ENCODE peak calls at places on chromosomes 3 and 15, in seven cellular contexts. P is transverse colon, H is esophagus muscularis mucosa, X is stomach, Q is breast epithelium, E is HCT116, J is spleen. A is an unnamed sample. For H3K4me1, the result is how much of the 10 kb centered on the place peaks cover.

GRCh38 chr15:70659662-70660061 is 103.7 kb downstream of the UACA start:
- DNase-seq in P (no peak), H (no peak), X (no peak), Q (no peak), E (no peak), J (no peak), A (no peak)

GRCh38 chr3:55587476-55587875 is 100.4 kb upstream of the WNT5A start:
- DNase-seq in P (no peak), H (no peak), X (no peak), Q (no peak), E (no peak), J (no peak), A (no peak)

GRCh38 chr3:194395767-194396527 is 3.1 kb downstream of the GP5 start:
- DNase-seq in P (peak), H (no peak), X (no peak), Q (no peak), E (no peak), J (peak), A (no peak)

GRCh38 chr3:170809021-170809974 is 60.7 kb downstream of the RPL22L1 start:
- DNase-seq in P (peak), H (no peak), X (no peak), Q (peak), E (peak), J (no peak), A (peak)

GRCh38 chr15:34721802-34722795 is 32.7 kb downstream of the GJD2 start:
- DNase-seq in P (no peak), H (no peak), X (no peak), Q (no peak), E (peak), J (peak), A (no peak)

GRCh38 chr3:27659279-27660021 is 62.7 kb downstream of the EOMES start:
- DNase-seq in P (peak), H (no peak), X (peak), Q (peak), E (peak), J (no peak), A (peak)

GRCh38 chr15:68650901-68651709 is 72.3 kb downstream of the CORO2B start:
- DNase-seq in P (peak), H (no peak), X (peak), Q (no peak), E (peak), J (peak), A (no peak)

GRCh38 chr3:43879166-43879565 is 188.4 kb downstream of the ABHD5 start:
- DNase-seq in P (no peak), H (no peak), X (peak), Q (no peak), E (peak), J (no peak), A (no peak)

GRCh38 chr3:58630081-58630709 is 36.4 kb downstream of the FAM3D start:
- DNase-seq in P (peak), H (no peak), X (peak), Q (peak), E (peak), J (no peak), A (peak)

GRCh38 chr3:24373198-24373959 is 121.3 kb downstream of the THRB start:
- DNase-seq in P (no peak), H (no peak), X (peak), Q (peak), E (no peak), J (no peak), A (peak)

GRCh38 chr3:136334209-136334608 is 84.1 kb downstream of the PCCB start:
- DNase-seq in P (no peak), H (no peak), X (no peak), Q (no peak), E (no peak), J (no peak), A (no peak)

GRCh38 chr3:57157666-57158065 is 7.5 kb downstream of the IL17RD start:
- DNase-seq in P (no peak), H (no peak), X (no peak), Q (no peak), E (no peak), J (no peak), A (no peak)

GRCh38 chr3:123949606-123950005 is 11.4 kb downstream of the CCDC14 start:
- DNase-seq in P (no peak), H (no peak), X (no peak), Q (no peak), E (no peak), J (no peak), A (no peak)

GRCh38 chr3:157113832-157114505 is 46.0 kb downstream of the CCNL1 start:
- DNase-seq in P (no peak), H (no peak), X (no peak), Q (no peak), E (no peak), J (no peak), A (no peak)

GRCh38 chr3:177228601-177229190 is 31.4 kb upstream of the TBL1XR1 start:
- DNase-seq in P (no peak), H (no peak), X (no peak), Q (no peak), E (no peak), J (peak), A (no peak)

GRCh38 chr3:49025005-49025792 is 3.3 kb downstream of the NDUFAF3 start:
- DNase-seq in P (no peak), H (no peak), X (no peak), Q (no peak), E (no peak), J (no peak), A (no peak)

GRCh38 chr3:49027634-49028033 is 1.6 kb downstream of the IMPDH2 start:
- DNase-seq in P (no peak), H (no peak), X (no peak), Q (no peak), E (no peak), J (no peak), A (no peak)

GRCh38 chr3:49025793-49026520 is 3.2 kb downstream of the IMPDH2 start:
- DNase-seq in P (no peak), H (no peak), X (no peak), Q (no peak), E (no peak), J (no peak), A (no peak)

GRCh38 chr3:49028298-49028672 is 913 bp downstream of the IMPDH2 start:
- DNase-seq in P (no peak), H (no peak), X (no peak), Q (no peak), E (no peak), J (no peak), A (no peak)

DNA sequence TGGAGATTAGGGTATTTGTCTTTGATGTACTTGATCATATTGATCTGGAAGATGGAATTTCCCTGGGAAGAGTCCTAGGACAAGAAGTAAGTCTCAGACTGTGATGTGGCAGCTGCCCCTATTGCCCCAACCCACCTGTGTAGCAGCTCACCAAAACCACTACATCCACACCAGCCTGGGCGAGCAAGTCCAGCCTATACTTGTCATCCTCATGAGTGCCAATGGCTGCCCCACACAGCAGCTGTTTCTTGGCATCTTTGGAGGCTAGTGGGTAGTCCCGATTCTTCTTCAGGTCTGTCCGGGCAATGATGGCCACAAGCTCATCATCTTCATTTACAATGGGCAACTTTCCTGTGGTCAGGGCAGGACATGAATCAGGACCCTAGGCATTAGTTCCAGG is 2.7 kb downstream of the IMPDH2 start:
- DNase-seq in P (no peak), H (no peak), X (no peak), Q (no peak), E (no peak), J (no peak), A (no peak)
- TF ChIP-seq POLR2A in P (no peak), H (no peak), X (no peak), Q (no peak), E (peak), J (no peak), A (no peak)

DNA sequence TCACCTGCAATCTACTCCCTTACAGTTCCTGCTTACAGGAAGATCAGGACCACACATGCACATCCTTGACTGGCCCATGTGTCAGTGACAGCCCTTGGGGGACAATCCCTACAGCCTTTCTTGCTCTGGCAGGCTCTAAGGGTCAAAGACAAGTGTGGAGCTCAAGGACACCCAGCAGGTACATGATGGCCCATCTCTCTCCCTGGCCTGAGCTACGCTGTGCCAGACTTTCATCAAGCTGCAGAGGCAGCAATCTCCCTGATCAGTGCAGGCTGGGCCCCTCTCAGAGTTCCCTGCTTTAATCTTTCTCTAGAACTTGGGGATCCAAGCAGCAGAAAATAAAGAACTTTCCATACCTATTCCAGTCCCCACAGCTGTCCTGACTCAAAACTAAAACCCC is 2.6 kb downstream of the SEMA7A start:
- DNase-seq in P (no peak), H (no peak), X (no peak), Q (no peak), E (no peak), J (no peak), A (no peak)
- H3K4me1 ChIP-seq in P (under half), H (under half), X (under half), Q (under half), E (half or more), J (half or more), A (under half)

DNA sequence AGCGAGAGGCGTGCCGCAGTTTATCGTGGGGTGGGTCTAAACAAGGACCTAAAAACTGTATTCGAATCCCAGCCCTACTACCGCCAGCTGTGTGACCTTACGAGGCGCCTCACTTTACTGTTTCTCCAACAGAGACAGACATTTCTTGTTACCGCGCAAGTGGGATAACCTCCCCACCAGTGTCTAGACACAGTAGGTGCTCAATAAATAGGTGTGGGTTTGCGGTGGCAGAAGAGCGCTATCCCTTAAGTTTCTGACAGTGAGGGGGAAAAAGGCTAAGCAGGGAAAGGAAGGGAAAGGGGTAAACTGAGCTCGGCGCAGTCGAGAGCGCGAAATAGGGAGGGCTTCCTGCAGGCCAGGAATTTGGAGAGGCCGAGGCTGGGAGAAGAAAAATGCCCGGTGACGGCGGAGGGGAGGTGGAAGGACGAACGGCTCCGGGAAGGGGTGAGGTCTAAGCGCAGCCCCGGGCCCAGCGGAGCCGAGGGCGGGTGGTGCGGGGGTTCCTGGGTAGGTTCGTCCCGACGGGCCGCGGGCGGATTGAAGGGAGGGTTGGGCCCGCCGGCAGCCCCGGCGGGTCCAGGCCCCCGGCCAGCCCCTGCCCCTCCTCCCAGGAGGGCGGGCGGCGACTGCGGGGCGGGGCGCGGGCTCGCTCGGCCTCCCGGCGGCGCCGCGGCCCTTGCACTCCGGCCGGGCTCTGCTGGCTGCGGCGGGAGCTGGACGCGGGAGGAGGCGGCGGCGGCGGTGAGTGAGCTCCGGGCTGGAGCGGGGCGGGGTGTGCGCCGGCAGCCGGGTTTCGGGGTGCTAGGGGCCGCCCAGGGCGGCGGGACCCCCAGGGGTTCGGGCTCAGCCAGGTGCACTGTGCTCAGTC is at the start of gene CGNL1:
- DNase-seq in P (peak), H (no peak), X (peak), Q (no peak), E (no peak), J (no peak), A (peak)
- TF ChIP-seq POLR2AphosphoS5 in P (no peak), H (no peak), X (peak), Q (no peak), E (no peak), J (no peak), A (no peak)

GRCh38 chr3:42772670-42773408 is at the start of gene CCDC13:
- DNase-seq in P (peak), H (peak), X (peak), Q (peak), E (no peak), J (peak), A (peak)
- TF ChIP-seq POLR2A in P (peak), H (no peak), X (no peak), Q (no peak), E (no peak), J (peak), A (peak)

GRCh38 chr15:40067921-40068624 is 29.1 kb upstream of the SRP14 start:
- DNase-seq in P (no peak), H (no peak), X (no peak), Q (no peak), E (no peak), J (peak), A (no peak)
- H3K4me1 ChIP-seq in P (under half), H (under half), X (under half), Q (under half), E (under half), J (under half), A (under half)

DNA sequence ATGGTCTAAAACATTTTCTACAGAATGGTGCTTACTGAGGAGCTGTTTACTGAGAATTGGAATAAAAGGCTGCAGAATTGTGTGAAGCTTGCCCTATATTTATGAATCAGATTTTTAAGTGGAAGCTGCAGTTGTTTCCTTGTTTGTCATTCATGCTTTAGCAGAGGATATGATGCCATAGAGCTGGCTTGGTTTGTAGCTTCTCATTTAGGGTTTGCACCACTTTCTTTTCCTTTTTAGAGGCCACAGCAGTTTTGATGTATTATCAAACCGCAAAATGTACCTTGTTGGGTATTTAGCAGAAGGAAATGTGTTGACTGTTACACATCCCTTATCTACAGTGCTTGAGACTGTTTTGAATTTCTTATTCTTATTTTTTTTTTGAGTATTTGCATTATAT is 66.2 kb downstream of the RASA2 start:
- DNase-seq in P (no peak), H (no peak), X (no peak), Q (no peak), E (no peak), J (no peak), A (no peak)
- TF ChIP-seq POLR2AphosphoS5 in P (no peak), H (no peak), X (no peak), Q (no peak), E (no peak), J (no peak), A (peak)

GRCh38 chr15:92801774-92802464 is 98.2 kb upstream of the CHD2 start:
- DNase-seq in P (peak), H (no peak), X (no peak), Q (no peak), E (peak), J (no peak), A (no peak)

GRCh38 chr15:92803536-92803851 is 96.6 kb upstream of the CHD2 start:
- DNase-seq in P (no peak), H (no peak), X (no peak), Q (no peak), E (no peak), J (no peak), A (no peak)

GRCh38 chr15:92805080-92805708 is 94.9 kb upstream of the CHD2 start:
- DNase-seq in P (no peak), H (no peak), X (no peak), Q (no peak), E (no peak), J (peak), A (no peak)

GRCh38 chr15:92801412-92801773 is 98.7 kb upstream of the CHD2 start:
- DNase-seq in P (peak), H (no peak), X (no peak), Q (no peak), E (peak), J (peak), A (no peak)

DNA sequence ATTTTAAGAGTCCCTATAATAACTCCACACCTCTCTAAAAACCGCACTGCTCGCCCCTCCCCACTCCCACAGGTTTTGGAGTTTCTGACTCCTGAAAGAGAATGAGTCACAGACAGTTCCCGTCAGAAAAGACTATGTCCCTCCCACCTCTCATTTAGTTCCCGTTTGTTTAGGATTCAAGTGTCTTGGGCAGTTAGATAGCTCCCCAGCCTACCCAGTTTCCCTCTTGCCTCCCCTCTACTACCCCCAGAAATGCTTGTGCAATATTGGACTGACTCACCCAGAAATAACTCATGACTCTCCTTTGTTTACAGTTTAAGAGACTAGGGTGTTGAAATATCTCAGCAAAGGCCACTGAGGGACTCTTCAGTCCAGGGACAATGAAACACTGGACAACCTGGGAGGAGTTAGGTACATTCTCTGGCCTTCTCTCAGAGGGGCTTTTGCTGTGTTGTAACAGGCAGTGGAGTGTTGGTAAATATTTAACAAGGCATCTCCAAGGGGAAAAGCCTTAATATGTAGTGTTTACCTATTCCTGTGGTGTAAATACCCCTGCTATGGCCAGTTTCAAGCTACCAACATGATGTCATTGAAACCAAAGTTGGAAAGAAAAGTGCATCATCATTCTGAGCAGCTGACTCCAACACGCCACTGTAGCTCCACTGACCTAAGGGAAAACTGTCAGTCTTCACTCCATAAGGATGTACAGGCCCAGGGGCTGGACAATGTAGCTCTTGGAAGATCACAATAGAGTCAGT is 96.1 kb upstream of the CHD2 start:
- DNase-seq in P (peak), H (peak), X (peak), Q (peak), E (peak), J (peak), A (peak)
- TF ChIP-seq POLR2A in P (peak), H (no peak), X (no peak), Q (no peak), E (no peak), J (no peak), A (peak)

GRCh38 chr3:52777959-52778805 is 783 bp downstream of the ITIH1 start:
- DNase-seq in P (peak), H (no peak), X (peak), Q (peak), E (no peak), J (peak), A (no peak)
- H3K4me1 ChIP-seq in P (under half), H (under half), X (under half), Q (under half), E (under half), J (under half), A (under half)